ENCODE peak calls at places on chromosomes 7 and 10, in four cellular contexts. T is CD8-positive, alpha-beta T cell; O is retinal pigment epithelial cell; A is heart right ventricle. D is an unnamed sample.

GRCh38 chr7:40298421-40298820 is 163.6 kb downstream of the SUGCT start:
- DNase-seq in T (no peak), O (no peak), A (no peak), D (peak)

GRCh38 chr7:87339373-87339897 is 6.0 kb upstream of the CROT start:
- DNase-seq in A (no peak), T (no peak), O (no peak), D (no peak)

GRCh38 chr10:34282186-34282585 is 532.9 kb downstream of the PARD3 start:
- DNase-seq in O (no peak), T (no peak), A (no peak), D (no peak)

GRCh38 chr10:49164587-49165188 is 23.5 kb downstream of the TMEM273 start:
- DNase-seq in O (no peak), A (peak), T (peak), D (no peak)

GRCh38 chr7:96120856-96121255 is 201.0 kb downstream of the SLC25A13 start:
- DNase-seq in A (no peak), O (peak), T (no peak), D (no peak)

GRCh38 chr7:133623716-133624115 is 370.8 kb downstream of the EXOC4 start:
- DNase-seq in A (no peak), O (peak), T (no peak), D (no peak)

GRCh38 chr7:125984795-125985194 is 1055.2 kb upstream of the POT1 start:
- DNase-seq in A (no peak), T (no peak), O (no peak), D (no peak)

GRCh38 chr7:82291931-82292330 is 151.6 kb downstream of the CACNA2D1 start:
- DNase-seq in T (no peak), A (no peak), O (no peak), D (no peak)

GRCh38 chr7:87886875-87887274 is 10.6 kb downstream of the DBF4 start:
- DNase-seq in O (no peak), A (no peak), T (no peak), D (no peak)

GRCh38 chr10:72058347-72058898 is 29.9 kb downstream of the SPOCK2 start:
- DNase-seq in T (no peak), O (no peak), A (no peak), D (no peak)

GRCh38 chr10:6171891-6172354 is 30.8 kb upstream of the PFKFB3 start:
- DNase-seq in O (no peak), T (no peak), A (peak), D (peak)

GRCh38 chr7:31123317-31123716 is 71.2 kb downstream of the ADCYAP1R1 start:
- DNase-seq in T (no peak), A (no peak), O (no peak), D (no peak)

GRCh38 chr10:68156373-68157185 is 47.3 kb downstream of the MYPN start:
- DNase-seq in T (peak), A (peak), O (no peak), D (no peak)

GRCh38 chr7:154857728-154858681 is 144.9 kb downstream of the PAXIP1 start:
- DNase-seq in O (no peak), A (no peak), T (no peak), D (no peak)

GRCh38 chr7:73704640-73705550 is 14.6 kb downstream of the STX1A start:
- DNase-seq in A (no peak), O (no peak), T (no peak), D (peak)

GRCh38 chr7:152760384-152761115 is 998 bp downstream of the ACTR3B start:
- DNase-seq in O (no peak), T (no peak), A (no peak), D (no peak)

GRCh38 chr10:51312817-51313216 is 238.5 kb downstream of the PRKG1 start:
- DNase-seq in T (no peak), O (no peak), A (no peak), D (no peak)

GRCh38 chr7:30770936-30771858 is at the start of gene MINDY4:
- DNase-seq in O (no peak), A (peak), T (peak), D (peak)

GRCh38 chr10:125029584-125030242 is 87.8 kb downstream of the ZRANB1 start:
- DNase-seq in T (no peak), O (no peak), A (no peak), D (no peak)

GRCh38 chr10:114151486-114151885 is 22.5 kb downstream of the CCDC186 start:
- DNase-seq in A (no peak), T (no peak), O (peak), D (peak)

GRCh38 chr10:46325021-46325420 is 38.2 kb downstream of the ANTXRL start:
- DNase-seq in O (no peak), A (no peak), T (no peak), D (no peak)

GRCh38 chr7:133139350-133139749 is 57.5 kb upstream of the CHCHD3 start:
- DNase-seq in T (no peak), O (peak), A (no peak), D (peak)

GRCh38 chr7:25795824-25796235 is 356.2 kb upstream of the NFE2L3 start:
- DNase-seq in A (no peak), O (no peak), T (no peak), D (peak)

GRCh38 chr10:126398924-126399323 is 10.6 kb upstream of the ADAM12 start:
- DNase-seq in A (no peak), T (no peak), O (no peak), D (no peak)

GRCh38 chr10:126400641-126401040 is 12.4 kb upstream of the ADAM12 start:
- DNase-seq in O (no peak), A (no peak), T (no peak), D (no peak)

GRCh38 chr10:126397166-126397565 is 8.9 kb upstream of the ADAM12 start:
- DNase-seq in T (no peak), O (no peak), A (no peak), D (no peak)

GRCh38 chr10:126397640-126398382 is 9.5 kb upstream of the ADAM12 start:
- DNase-seq in O (peak), T (no peak), A (no peak), D (peak)

DNA sequence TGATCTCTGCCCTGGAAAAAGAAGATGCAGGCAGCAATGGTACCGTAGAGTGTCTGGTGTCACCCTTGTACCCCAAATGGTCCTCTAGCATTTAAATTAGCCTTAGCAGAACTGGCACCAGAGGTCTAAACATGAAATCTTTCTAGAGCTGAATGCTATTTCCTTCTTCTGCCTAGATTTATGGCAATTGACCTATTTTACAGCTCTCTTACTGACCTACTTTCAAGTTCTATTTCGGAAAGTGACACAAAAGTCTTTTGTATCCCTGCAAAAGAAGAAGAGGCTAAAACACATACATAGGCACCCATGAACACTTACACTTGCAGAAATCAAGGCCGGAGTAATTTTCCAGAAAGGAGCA is 10.1 kb upstream of the ADAM12 start:
- DNase-seq in T (no peak), O (no peak), A (no peak), D (no peak)
- H3K4me3 ChIP-seq in T (no peak), O (no peak), A (no peak), D (no peak)

DNA sequence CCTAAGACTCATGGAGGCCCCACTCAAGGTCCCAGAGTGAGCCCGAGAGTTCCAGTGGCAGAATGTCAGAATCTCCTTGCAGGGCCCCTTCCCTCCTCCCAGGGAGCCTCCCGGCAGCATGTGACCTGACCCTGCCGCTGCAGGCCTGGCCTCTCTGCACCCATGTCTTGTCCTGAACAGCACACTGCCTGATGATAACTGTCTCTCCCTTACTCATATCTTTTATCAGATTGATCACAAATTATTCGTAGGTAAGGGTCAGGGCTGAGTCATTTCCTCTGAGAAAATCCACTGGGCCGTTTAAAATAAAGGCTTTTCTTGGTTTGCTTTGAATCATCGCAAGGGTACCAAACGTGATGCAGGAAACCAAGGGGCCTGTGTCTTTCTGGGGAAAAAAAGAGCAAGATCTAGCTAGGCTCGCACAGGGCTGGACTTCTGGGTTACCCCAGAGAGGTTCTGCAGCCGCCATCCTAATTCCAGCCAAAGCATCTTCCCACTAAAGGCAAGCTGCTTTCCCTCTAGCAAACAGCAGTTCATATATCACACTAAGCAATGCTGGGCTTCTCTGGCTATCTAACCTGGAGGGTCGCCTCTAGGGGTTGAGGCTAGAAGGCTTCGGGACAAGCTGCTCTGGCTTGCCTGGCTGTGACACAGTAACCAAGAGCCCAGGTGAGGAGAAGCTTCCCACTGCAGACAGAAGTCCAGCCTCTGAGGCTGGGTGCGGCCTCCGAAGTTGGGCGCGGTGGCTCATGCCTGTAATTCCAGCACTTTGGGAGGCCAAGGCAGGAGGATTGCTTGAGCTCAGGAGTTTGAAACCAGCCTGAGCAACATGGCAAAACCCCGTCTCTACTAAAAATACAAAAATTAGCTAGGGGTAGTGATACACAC is 104.9 kb downstream of the SPDYE5 start:
- DNase-seq in A (no peak), O (no peak), T (no peak), D (no peak)
- H3K4me3 ChIP-seq in A (no peak), O (no peak), T (no peak), D (no peak)

GRCh38 chr10:11741608-11742007 is 574 bp upstream of the ECHDC3 start:
- DNase-seq in A (no peak), O (no peak), T (no peak), D (no peak)
- H3K4me3 ChIP-seq in A (peak), O (peak), T (peak), D (peak)

GRCh38 chr10:123143825-123144168 is 4.1 kb upstream of the HMX2 start:
- DNase-seq in T (no peak), A (no peak), O (no peak), D (no peak)

GRCh38 chr10:123141791-123142700 is 5.9 kb upstream of the HMX2 start:
- DNase-seq in A (no peak), O (no peak), T (no peak), D (no peak)

GRCh38 chr10:123142701-123143161 is 5.2 kb upstream of the HMX2 start:
- DNase-seq in O (no peak), T (no peak), A (no peak), D (no peak)

GRCh38 chr10:123144697-123145541 is 3.0 kb upstream of the HMX2 start:
- DNase-seq in A (no peak), T (no peak), O (no peak), D (no peak)

GRCh38 chr10:123143162-123143824 is 4.6 kb upstream of the HMX2 start:
- DNase-seq in O (no peak), T (no peak), A (no peak), D (no peak)
- H3K4me3 ChIP-seq in O (no peak), T (peak), A (no peak), D (no peak)

DNA sequence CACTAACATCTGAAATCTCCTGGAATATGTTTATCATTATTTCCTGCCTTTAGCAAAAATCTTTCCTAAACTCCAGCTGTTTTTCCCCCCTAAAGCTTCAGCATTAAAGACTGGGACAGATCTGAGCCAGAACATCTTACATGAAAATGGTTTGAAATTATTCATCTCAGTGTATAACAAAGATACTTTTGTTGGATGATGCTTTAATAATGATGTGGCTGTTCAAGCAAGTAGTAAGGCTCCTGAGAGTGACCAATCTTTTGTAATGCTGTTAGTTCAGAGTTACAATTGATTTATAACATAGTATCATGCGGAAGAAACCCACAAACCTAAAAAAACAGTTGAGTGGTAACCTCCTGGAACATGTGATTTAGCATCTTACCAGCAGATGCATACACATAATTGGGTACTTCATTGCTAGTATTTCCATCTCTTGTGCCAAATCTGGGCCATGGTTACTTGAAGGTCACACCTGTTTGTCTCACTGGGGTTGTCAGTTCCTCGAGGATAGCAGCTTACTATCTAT is 1.5 kb downstream of the BZW2 start:
- DNase-seq in O (no peak), T (no peak), A (no peak), D (no peak)
- H3K4me3 ChIP-seq in O (peak), T (no peak), A (peak), D (peak)

D was measured in skeletal muscle cell.